ENCODE peak calls at places on chromosomes 11 and 22, in four cellular contexts. R is prostate gland, F is fibroblast of mammary gland, H is body of pancreas. U is an unnamed sample.

GRCh38 chr11:33701831-33702230 is 1.2 kb upstream of the C11orf91 start:
- DNase-seq in R (no peak), F (peak; percentile 92), H (peak; percentile 54), U (peak; percentile 44)

GRCh38 chr11:48111941-48112340 is 104.7 kb upstream of the OR4B1 start:
- DNase-seq in R (no peak), F (no peak), H (no peak), U (no peak)

GRCh38 chr11:8297781-8298440 is 34.2 kb upstream of the LMO1 start:
- DNase-seq in R (no peak), F (no peak), H (no peak), U (no peak)

GRCh38 chr11:12386309-12386708 is 8.9 kb downstream of the PARVA start:
- DNase-seq in R (no peak), F (no peak), H (no peak), U (no peak)

GRCh38 chr11:46275964-46276641 is 1.4 kb upstream of the CREB3L1 start:
- DNase-seq in R (peak; percentile 83), F (no peak), H (peak; percentile 89), U (peak; percentile 67)

GRCh38 chr11:109062445-109062844 is 359.5 kb upstream of the C11orf87 start:
- DNase-seq in R (no peak), F (peak; percentile 79), H (no peak), U (no peak)

GRCh38 chr22:43876866-43877509 is 14.7 kb upstream of the SULT4A1 start:
- DNase-seq in R (no peak), F (no peak), H (no peak), U (no peak)

GRCh38 chr11:123590296-123590912 is 64.0 kb downstream of the SCN3B start:
- DNase-seq in R (no peak), F (peak; percentile 16), H (peak; percentile 54), U (no peak)

GRCh38 chr11:18633256-18634139 is 644 bp downstream of the SPTY2D1 start:
- DNase-seq in R (no peak), F (peak; percentile 66), H (peak; percentile 11), U (no peak)

GRCh38 chr11:26021026-26021425 is 310.9 kb upstream of the ANO3 start:
- DNase-seq in R (no peak), F (no peak), H (no peak), U (no peak)

GRCh38 chr22:31532060-31532459 is 35.7 kb downstream of the SFI1 start:
- DNase-seq in R (no peak), F (no peak), H (no peak), U (no peak)

GRCh38 chr11:118215765-118216164 is 9.0 kb downstream of the JAML start:
- DNase-seq in R (no peak), F (no peak), H (no peak), U (no peak)

GRCh38 chr11:59216654-59217640 is 4.2 kb upstream of the MPEG1 start:
- DNase-seq in R (no peak), F (peak; percentile 86), H (peak; percentile 26), U (no peak)

GRCh38 chr11:103652013-103652412 is 384.4 kb upstream of the DDI1 start:
- DNase-seq in R (no peak), F (peak; percentile 73), H (no peak), U (no peak)

GRCh38 chr11:45646275-45646970 is 19.0 kb downstream of the CHST1 start:
- DNase-seq in R (no peak), F (peak; percentile 36), H (no peak), U (peak; percentile 4)

GRCh38 chr11:16784097-16784496 is 45.6 kb downstream of the C11orf58 start:
- DNase-seq in R (no peak), F (no peak), H (no peak), U (no peak)

GRCh38 chr22:43110927-43111623 is 525 bp downstream of the BIK start:
- DNase-seq in R (peak; percentile 57), F (no peak), H (peak; percentile 70), U (no peak)

GRCh38 chr22:49480896-49481650 is 346.6 kb downstream of the BRD1 start:
- DNase-seq in R (no peak), F (no peak), H (no peak), U (no peak)

GRCh38 chr11:113997473-113997872 is 22.6 kb downstream of the HTR3A start:
- DNase-seq in R (no peak), F (no peak), H (no peak), U (no peak)

GRCh38 chr11:73538381-73538872 is 59.5 kb downstream of the FAM168A start:
- DNase-seq in R (no peak), F (no peak), H (no peak), U (no peak)

GRCh38 chr11:34784318-34784841 is 131.8 kb downstream of the APIP start:
- DNase-seq in R (no peak), F (no peak), H (no peak), U (no peak)

GRCh38 chr11:114564836-114565235 is 5.2 kb upstream of the NXPE1 start:
- DNase-seq in R (no peak), F (peak; percentile 7), H (no peak), U (no peak)

GRCh38 chr22:24951942-24952836 is at the start of gene KIAA1671:
- DNase-seq in R (peak; percentile 84), F (peak; percentile 42), H (peak; percentile 91), U (peak; percentile 56)

GRCh38 chr22:28882545-28882877 is 861 bp upstream of the ZNRF3 start:
- DNase-seq in R (no peak), F (no peak), H (no peak), U (no peak)

GRCh38 chr22:42649261-42650056 is at the start of gene CYB5R3:
- DNase-seq in R (peak; percentile 78), F (peak; percentile 74), H (peak; percentile 83), U (no peak)

GRCh38 chr11:134398079-134398444 is 14.0 kb downstream of the B3GAT1 start:
- DNase-seq in R (peak; percentile 38), F (no peak), H (peak; percentile 23), U (peak; percentile 26)

GRCh38 chr22:40153186-40153585 is 24.5 kb upstream of the TNRC6B start:
- DNase-seq in R (no peak), F (no peak), H (no peak), U (no peak)

GRCh38 chr11:9380773-9381172 is 3.7 kb upstream of the IPO7 start:
- DNase-seq in R (no peak), F (no peak), H (no peak), U (no peak)

GRCh38 chr11:24412722-24413121 is 84.1 kb upstream of the LUZP2 start:
- DNase-seq in R (no peak), F (no peak), H (no peak), U (no peak)

GRCh38 chr22:50314455-50315288 is 7.2 kb upstream of the PLXNB2 start:
- DNase-seq in R (no peak), F (no peak), H (no peak), U (no peak)

GRCh38 chr11:27304514-27304913 is 58.5 kb downstream of the CCDC34 start:
- DNase-seq in R (no peak), F (no peak), H (no peak), U (no peak)

GRCh38 chr11:20031155-20032001 is 128.9 kb downstream of the DBX1 start:
- DNase-seq in R (peak; percentile 37), F (peak; percentile 87), H (no peak), U (peak; percentile 82)

GRCh38 chr22:46250783-46251125 is 661 bp upstream of the CDPF1 start:
- DNase-seq in R (no peak), F (no peak), H (no peak), U (no peak)

GRCh38 chr22:47783433-47784366 is 1021.2 kb downstream of the TBC1D22A start:
- DNase-seq in R (no peak), F (no peak), H (no peak), U (no peak)

GRCh38 chr11:66727282-66727882 is 1.6 kb downstream of the SPTBN2 start:
- DNase-seq in R (no peak), F (no peak), H (peak; percentile 49), U (no peak)

DNA sequence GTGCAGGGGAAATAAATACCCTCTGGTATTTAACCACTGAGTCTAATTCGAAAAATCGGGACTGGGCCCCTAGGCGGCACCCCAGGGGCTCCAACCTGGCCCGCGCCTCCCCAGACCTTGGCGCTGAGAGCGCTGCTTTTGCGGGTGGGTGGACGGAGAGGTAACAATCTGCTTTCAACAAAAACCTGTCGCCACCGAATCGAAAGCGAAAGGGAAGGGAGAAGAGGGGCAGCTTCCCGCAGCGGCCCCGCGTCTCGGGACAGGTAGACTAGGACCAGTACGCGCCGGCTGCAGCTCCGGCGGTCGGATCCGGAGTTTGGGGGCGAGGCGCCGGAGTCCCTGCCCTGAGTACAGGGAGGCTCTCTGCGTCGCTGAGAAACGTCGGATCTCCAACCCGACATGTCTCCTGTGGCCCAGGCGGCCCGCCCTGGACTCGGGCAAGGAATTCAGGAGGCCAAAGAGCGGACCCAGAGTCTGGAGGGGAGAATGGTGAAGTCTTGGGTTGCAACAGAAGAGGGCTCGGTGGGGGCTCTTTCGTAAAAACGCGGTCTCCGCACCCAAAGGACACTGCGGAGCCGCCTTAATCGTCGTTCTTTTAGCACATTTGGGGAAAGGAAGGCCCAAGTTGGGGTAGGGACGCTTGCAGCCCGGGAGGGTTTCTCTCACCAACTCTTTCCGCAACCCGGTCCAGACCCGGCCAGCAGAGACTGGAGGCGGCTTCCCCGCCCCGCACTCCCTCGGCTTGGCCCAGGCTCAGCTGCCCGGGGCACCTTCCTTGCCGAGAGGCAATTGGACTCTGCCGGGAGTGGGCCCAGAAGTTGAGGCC is 4.1 kb downstream of the ALX4 start:
- DNase-seq in R (no peak), F (no peak), H (no peak), U (no peak)
- H3K4me3 ChIP-seq in R (peak overlapping the region; percentile 29), F (peak overlapping the region; percentile 19), H (no peak overlapping the region), U (no peak overlapping the region)

GRCh38 chr22:44914026-44914721 is 95.6 kb downstream of the PHF21B start:
- DNase-seq in R (no peak), F (no peak), H (no peak), U (no peak)
- H3K4me3 ChIP-seq in R (no peak overlapping the region), F (no peak overlapping the region), H (no peak overlapping the region), U (no peak overlapping the region)

GRCh38 chr11:128727811-128728431 is 34.0 kb downstream of the FLI1 start:
- DNase-seq in R (no peak), F (no peak), H (no peak), U (no peak)
- H3K4me3 ChIP-seq in R (no peak overlapping the region), F (no peak overlapping the region), H (no peak overlapping the region), U (no peak overlapping the region)

GRCh38 chr11:117202386-117203068 is 3.4 kb downstream of the TAGLN start:
- DNase-seq in R (no peak), F (no peak), H (no peak), U (no peak)

GRCh38 chr11:117205211-117205818 is 6.1 kb downstream of the TAGLN start:
- DNase-seq in R (no peak), F (no peak), H (no peak), U (no peak)

GRCh38 chr11:117201906-117202305 is 2.7 kb downstream of the TAGLN start:
- DNase-seq in R (no peak), F (peak; percentile 43), H (no peak), U (no peak)

GRCh38 chr11:117203069-117203407 is 3.9 kb downstream of the TAGLN start:
- DNase-seq in R (no peak), F (no peak), H (no peak), U (no peak)

DNA sequence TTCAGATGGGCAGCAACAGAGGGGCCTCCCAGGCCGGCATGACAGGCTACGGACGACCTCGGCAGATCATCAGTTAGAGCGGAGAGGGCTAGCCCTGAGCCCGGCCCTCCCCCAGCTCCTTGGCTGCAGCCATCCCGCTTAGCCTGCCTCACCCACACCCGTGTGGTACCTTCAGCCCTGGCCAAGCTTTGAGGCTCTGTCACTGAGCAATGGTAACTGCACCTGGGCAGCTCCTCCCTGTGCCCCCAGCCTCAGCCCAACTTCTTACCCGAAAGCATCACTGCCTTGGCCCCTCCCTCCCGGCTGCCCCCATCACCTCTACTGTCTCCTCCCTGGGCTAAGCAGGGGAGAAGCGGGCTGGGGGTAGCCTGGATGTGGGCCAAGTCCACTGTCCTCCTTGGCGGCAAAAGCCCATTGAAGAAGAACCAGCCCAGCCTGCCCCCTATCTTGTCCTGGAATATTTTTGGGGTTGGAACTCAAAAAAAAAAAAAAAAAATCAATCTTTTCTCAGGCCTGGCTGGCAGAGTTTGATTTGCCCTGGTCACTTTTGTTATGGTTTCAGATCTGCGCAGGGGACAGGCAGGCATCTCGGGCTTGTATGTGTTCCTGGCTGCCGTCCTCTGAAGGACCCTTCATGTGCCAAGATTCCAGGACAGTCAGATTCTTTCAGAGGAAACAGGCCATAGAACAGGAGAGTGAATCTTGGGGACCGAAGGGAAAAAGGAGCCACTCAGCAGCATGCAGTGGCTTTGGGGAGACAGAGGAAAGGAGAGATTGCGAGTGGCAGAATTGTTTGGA is 5.3 kb downstream of the TAGLN start:
- DNase-seq in R (no peak), F (no peak), H (no peak), U (no peak)
- H3K4me3 ChIP-seq in R (peak overlapping the region; percentile 36), F (no peak overlapping the region), H (no peak overlapping the region), U (no peak overlapping the region)